ENCODE peak calls at places on chromosomes 12 and 14, in four cellular contexts. S is AG04450, J is pancreas, T is PC-3. V is an unnamed sample.

GRCh38 chr12:9127484-9127883 is 11.8 kb upstream of the A2M start:
- DNase-seq in T (no peak), S (no peak), J (no peak), V (no peak)

GRCh38 chr12:47636908-47637780 is 68.7 kb downstream of the RPAP3 start:
- DNase-seq in T (peak), S (no peak), J (no peak), V (no peak)

GRCh38 chr12:3262466-3262865 is 185.3 kb downstream of the TSPAN9 start:
- DNase-seq in T (no peak), J (no peak), S (no peak), V (no peak)

GRCh38 chr14:35866595-35867279 is 40.6 kb downstream of the BRMS1L start:
- DNase-seq in J (no peak), S (no peak), T (no peak), V (no peak)

GRCh38 chr12:15244341-15244740 is 23.1 kb upstream of the RERG start:
- DNase-seq in T (no peak), S (no peak), J (no peak), V (no peak)

GRCh38 chr12:32454075-32454474 is 54.7 kb downstream of the FGD4 start:
- DNase-seq in J (no peak), S (peak), T (peak), V (no peak)

GRCh38 chr14:105472496-105472991 is 2.1 kb upstream of the CRIP2 start:
- DNase-seq in S (no peak), J (no peak), T (peak), V (no peak)

GRCh38 chr12:110279561-110279960 is 1.5 kb upstream of the ATP2A2 start:
- DNase-seq in J (no peak), S (no peak), T (no peak), V (no peak)

GRCh38 chr12:9039397-9039977 is 50.1 kb downstream of the KLRG1 start:
- DNase-seq in S (peak), J (no peak), T (peak), V (peak)

GRCh38 chr12:27324452-27324999 is 8.1 kb upstream of the BMAL2 start:
- DNase-seq in T (no peak), S (no peak), J (no peak), V (no peak)

GRCh38 chr14:23530360-23531055 is 21.1 kb downstream of the ZFHX2 start:
- DNase-seq in J (no peak), T (no peak), S (no peak), V (no peak)

GRCh38 chr12:27821259-27821973 is 41.4 kb upstream of the MANSC4 start:
- DNase-seq in T (peak), S (peak), J (peak), V (peak)

GRCh38 chr12:57744194-57744776 is 554 bp upstream of the TSPAN31 start:
- DNase-seq in S (no peak), T (no peak), J (peak), V (peak)

GRCh38 chr12:29726321-29726692 is 57.4 kb downstream of the TMTC1 start:
- DNase-seq in T (no peak), S (no peak), J (no peak), V (no peak)

GRCh38 chr14:52329678-52330376 is 15.7 kb downstream of the PTGER2 start:
- DNase-seq in J (no peak), T (no peak), S (no peak), V (no peak)

GRCh38 chr12:30989754-30990153 is 63.2 kb downstream of the TSPAN11 start:
- DNase-seq in J (peak), S (no peak), T (peak), V (no peak)

GRCh38 chr14:68784995-68785816 is 7.7 kb downstream of the ZFP36L1 start:
- DNase-seq in J (no peak), S (no peak), T (peak), V (no peak)

GRCh38 chr12:54389139-54389508 is 4.6 kb upstream of the ZNF385A start:
- DNase-seq in T (no peak), S (no peak), J (no peak), V (no peak)

GRCh38 chr14:62329427-62329826 is 567.2 kb downstream of the SNAPC1 start:
- DNase-seq in J (no peak), T (no peak), S (peak), V (no peak)

GRCh38 chr12:110940933-110941332 is 20.6 kb upstream of the MYL2 start:
- DNase-seq in T (no peak), J (no peak), S (no peak), V (no peak)

GRCh38 chr12:79121486-79121885 is 256.9 kb downstream of the SYT1 start:
- DNase-seq in J (no peak), S (no peak), T (peak), V (no peak)

GRCh38 chr12:64983771-64984170 is 137.3 kb downstream of the WIF1 start:
- DNase-seq in S (no peak), T (no peak), J (no peak), V (no peak)

GRCh38 chr12:69900720-69901131 is 75.7 kb downstream of the MYRFL start:
- DNase-seq in J (peak), T (peak), S (no peak), V (no peak)

GRCh38 chr12:90245396-90245795 is 536.8 kb upstream of the ATP2B1 start:
- DNase-seq in T (no peak), J (no peak), S (no peak), V (no peak)

GRCh38 chr12:106747973-106748436 is 26.5 kb upstream of the RIC8B start:
- DNase-seq in J (no peak), S (no peak), T (no peak), V (no peak)

GRCh38 chr12:90305379-90305778 is 596.7 kb upstream of the ATP2B1 start:
- DNase-seq in J (no peak), S (no peak), T (peak), V (no peak)

GRCh38 chr12:107325075-107325474 is 231.7 kb upstream of the CRY1 start:
- DNase-seq in T (no peak), J (no peak), S (no peak), V (no peak)

DNA sequence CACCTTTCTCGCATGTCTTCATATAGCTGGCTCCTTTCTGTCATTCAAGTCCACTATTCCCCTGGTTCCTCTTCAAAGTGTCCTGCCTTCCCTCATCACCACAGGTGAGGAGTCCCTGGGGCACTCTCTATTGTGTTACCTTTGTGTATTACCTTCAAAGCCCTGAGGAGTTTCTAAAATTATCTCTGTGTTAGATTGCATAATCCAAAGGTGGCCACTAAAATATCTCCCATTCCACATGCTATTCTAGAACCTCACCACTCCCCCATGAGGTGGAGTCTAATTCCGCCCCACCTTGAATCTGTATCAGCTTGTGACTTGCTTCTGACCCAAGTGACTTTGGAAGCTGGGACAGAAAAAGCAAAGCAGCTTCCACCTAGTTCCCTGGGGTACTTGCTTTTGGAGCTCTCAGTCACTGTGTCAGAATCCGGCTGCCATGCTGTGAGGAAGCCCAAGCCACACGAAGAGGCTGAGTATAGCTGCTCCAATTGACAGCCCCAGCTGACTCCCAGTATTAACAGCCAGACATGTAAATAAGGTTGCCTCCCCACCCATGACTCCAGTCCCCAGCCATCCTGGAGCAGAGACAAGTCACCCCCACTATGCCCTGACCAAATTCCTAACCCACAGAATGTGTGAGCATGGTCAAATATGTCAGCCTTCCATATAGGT is 6.8 kb downstream of the HRK start:
- DNase-seq in T (no peak), J (no peak), S (no peak), V (no peak)
- TF ChIP-seq CTCF in T (no peak), J (no peak), S (no peak), V (no peak)

DNA sequence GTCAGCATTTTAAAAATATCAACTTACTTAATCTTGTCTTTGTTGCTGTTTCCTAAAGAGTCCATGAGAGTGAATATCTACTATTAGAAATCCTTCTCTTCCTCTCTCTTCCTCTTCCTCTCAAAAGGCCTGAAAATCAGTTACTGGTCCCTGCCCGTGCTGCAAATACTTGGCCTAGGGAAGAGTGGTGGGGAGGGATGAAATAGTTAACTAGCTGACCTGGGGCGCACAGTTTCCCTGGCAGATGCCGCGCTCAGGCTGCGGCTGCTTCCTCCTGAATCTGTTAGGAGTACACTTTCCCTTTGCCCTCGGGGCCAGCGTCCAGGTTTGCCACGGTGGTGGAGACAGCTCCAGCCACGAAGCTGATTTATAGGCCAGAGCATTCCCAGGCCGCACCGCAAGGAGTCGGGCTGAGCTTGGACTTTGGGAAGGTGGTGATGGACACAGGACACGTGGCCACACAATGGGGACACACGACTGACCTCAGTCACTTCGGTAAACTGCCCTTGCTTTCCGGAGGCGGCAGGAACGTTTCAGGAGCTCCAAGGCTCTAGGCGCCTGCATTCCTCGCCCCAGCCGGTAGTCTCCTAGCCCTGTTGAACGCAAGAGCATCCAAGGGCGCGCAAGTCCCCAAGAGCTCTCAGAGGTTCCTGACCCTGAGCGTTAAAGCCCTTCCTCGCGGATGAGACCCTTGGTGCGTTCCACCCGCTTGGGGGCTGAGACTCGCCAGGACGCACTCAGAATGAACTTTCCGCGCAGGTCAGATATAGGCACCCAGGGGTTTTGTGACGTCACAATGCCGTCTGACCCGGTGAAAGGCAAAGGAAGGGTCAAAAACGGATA is 7.1 kb upstream of the ASCL1 start:
- DNase-seq in S (no peak), J (no peak), T (no peak), V (no peak)
- TF ChIP-seq CTCF in S (no peak), J (no peak), T (no peak), V (no peak)

GRCh38 chr14:73457935-73458218 is 469 bp downstream of the NUMB start:
- DNase-seq in J (no peak), S (no peak), T (no peak), V (no peak)
- TF ChIP-seq CTCF in J (no peak), S (no peak), T (no peak), V (no peak)

DNA sequence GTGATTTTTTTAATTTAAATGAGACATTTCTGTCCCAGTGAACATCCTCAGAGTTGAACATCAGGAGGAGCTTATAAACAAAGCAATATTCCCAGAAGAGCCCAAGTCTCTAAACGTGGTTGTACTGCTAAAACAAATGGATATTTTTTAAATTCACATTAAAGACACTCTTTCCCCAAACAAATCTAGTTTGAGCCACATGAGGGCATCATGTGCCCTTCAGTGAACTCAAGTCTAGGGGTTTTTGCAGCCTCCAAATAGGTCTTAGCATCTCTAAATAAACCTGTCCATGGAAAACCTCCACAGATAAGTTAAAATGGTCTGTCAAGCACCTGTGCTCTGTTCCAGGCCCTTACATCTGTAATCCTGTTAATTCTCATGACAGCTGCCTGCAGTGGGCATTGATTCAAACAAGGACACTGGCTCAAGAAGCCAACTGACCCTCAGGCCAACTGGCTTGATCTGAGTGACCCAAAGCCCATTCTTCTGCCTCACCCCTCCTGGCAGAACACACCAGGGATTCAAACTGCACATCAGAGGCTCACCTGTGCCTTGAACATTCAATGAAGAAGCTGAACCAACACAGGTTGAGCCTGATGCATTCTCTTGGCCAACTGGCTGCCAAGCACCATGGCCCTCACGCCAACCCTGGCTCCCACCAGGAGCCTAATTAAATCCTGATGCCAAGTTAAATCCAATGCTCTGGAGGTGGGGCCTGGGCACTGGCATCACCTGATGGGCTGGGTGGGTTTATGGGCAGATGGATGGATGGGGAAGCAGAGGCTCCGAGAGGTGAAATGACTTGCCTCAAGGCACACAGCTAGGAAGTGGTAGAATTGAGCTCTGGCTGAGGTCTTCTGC is 8.6 kb downstream of the ISCU start:
- DNase-seq in S (no peak), J (no peak), T (peak), V (peak)
- TF ChIP-seq CTCF in S (peak), J (no peak), T (peak), V (peak)